ENCODE peak calls at places on chromosomes 2 and 18, in five cellular contexts. U, Z, Q, D and X are unnamed samples.

GRCh38 chr2:43114210-43114609 is 112.2 kb downstream of the ZFP36L2 start:
- DNase-seq in U (no peak), Z (no peak), Q (no peak), D (no peak), X (no peak)

GRCh38 chr18:36828157-36828629 is 609 bp downstream of the TPGS2 start:
- DNase-seq in U (no peak), Z (peak; percentile 60), Q (no peak), D (peak; percentile 25), X (peak; percentile 75)

GRCh38 chr18:12391487-12392136 is 14.6 kb upstream of the AFG3L2 start:
- DNase-seq in U (peak; percentile 47), Z (peak; percentile 78), Q (peak; percentile 8), D (peak; percentile 58), X (peak; percentile 76)

GRCh38 chr2:105919826-105920225 is 175.1 kb downstream of the NCK2 start:
- DNase-seq in U (no peak), Z (no peak), Q (no peak), D (no peak), X (peak; percentile 84)

GRCh38 chr2:102129956-102130650 is 12.4 kb upstream of the IL1R1 start:
- DNase-seq in U (no peak), Z (no peak), Q (no peak), D (no peak), X (no peak)

GRCh38 chr2:44770221-44771187 is 171.0 kb upstream of the SIX3 start:
- DNase-seq in U (no peak), Z (no peak), Q (peak; percentile 63), D (no peak), X (no peak)

GRCh38 chr2:189247276-189247675 is 67.7 kb upstream of the COL5A2 start:
- DNase-seq in U (no peak), Z (no peak), Q (no peak), D (no peak), X (no peak)

GRCh38 chr2:1153959-1154358 is 203.3 kb downstream of the SNTG2 start:
- DNase-seq in U (no peak), Z (no peak), Q (no peak), D (peak; percentile 71), X (no peak)

GRCh38 chr18:57445488-57446319 is 10.5 kb downstream of the ONECUT2 start:
- DNase-seq in U (no peak), Z (no peak), Q (peak; percentile 48), D (no peak), X (no peak)

GRCh38 chr2:39772812-39773152 is 6.3 kb downstream of the THUMPD2 start:
- DNase-seq in U (no peak), Z (no peak), Q (no peak), D (no peak), X (no peak)